ENCODE peak calls at places on chromosomes 13 and 19, in ten cellular contexts. One of them, this sample, is unnamed.

GRCh38 chr13:113364933-113365371 is 1.0 kb upstream of the GRTP1 start:
- DNase-seq in neural progenitor cell: no peak
- DNase-seq in dorsolateral prefrontal cortex: no peak
- DNase-seq in PC-3: no peak
- DNase-seq in thoracic aorta: no peak
- DNase-seq in CD8-positive, alpha-beta T cell: no peak
- DNase-seq in progenitor cell of endocrine pancreas: no peak
- DNase-seq in Calu3: no peak
- DNase-seq in foreskin fibroblast: no peak
- DNase-seq in uterus: peak; percentile 43
- DNase-seq in this sample: peak; percentile 23

GRCh38 chr19:7337380-7338194 is 11.2 kb upstream of the ARHGEF18 start:
- DNase-seq in neural progenitor cell: no peak
- DNase-seq in dorsolateral prefrontal cortex: no peak
- DNase-seq in PC-3: no peak
- DNase-seq in thoracic aorta: no peak
- DNase-seq in CD8-positive, alpha-beta T cell: no peak
- DNase-seq in progenitor cell of endocrine pancreas: no peak
- DNase-seq in Calu3: no peak
- DNase-seq in foreskin fibroblast: no peak
- DNase-seq in uterus: no peak
- DNase-seq in this sample: no peak

GRCh38 chr19:44548736-44549135 is 19.3 kb upstream of the CEACAM20 start:
- DNase-seq in neural progenitor cell: no peak
- DNase-seq in dorsolateral prefrontal cortex: no peak
- DNase-seq in PC-3: peak; percentile 15
- DNase-seq in thoracic aorta: no peak
- DNase-seq in CD8-positive, alpha-beta T cell: no peak
- DNase-seq in progenitor cell of endocrine pancreas: no peak
- DNase-seq in Calu3: no peak
- DNase-seq in foreskin fibroblast: peak; percentile 1
- DNase-seq in uterus: no peak
- DNase-seq in this sample: no peak

GRCh38 chr19:35345671-35346111 is 2.0 kb upstream of the FFAR1 start:
- DNase-seq in neural progenitor cell: no peak
- DNase-seq in dorsolateral prefrontal cortex: no peak
- DNase-seq in PC-3: no peak
- DNase-seq in thoracic aorta: no peak
- DNase-seq in CD8-positive, alpha-beta T cell: no peak
- DNase-seq in progenitor cell of endocrine pancreas: no peak
- DNase-seq in Calu3: no peak
- DNase-seq in foreskin fibroblast: no peak
- DNase-seq in uterus: no peak
- DNase-seq in this sample: no peak

GRCh38 chr19:2887391-2887914 is 13.3 kb upstream of the ZNF57 start:
- DNase-seq in neural progenitor cell: peak; percentile 66
- DNase-seq in dorsolateral prefrontal cortex: no peak
- DNase-seq in PC-3: peak; percentile 79
- DNase-seq in thoracic aorta: no peak
- DNase-seq in CD8-positive, alpha-beta T cell: no peak
- DNase-seq in progenitor cell of endocrine pancreas: no peak
- DNase-seq in Calu3: peak; percentile 13
- DNase-seq in foreskin fibroblast: peak; percentile 51
- DNase-seq in uterus: no peak
- DNase-seq in this sample: no peak

GRCh38 chr13:99215466-99215865 is 14.8 kb downstream of the UBAC2 start:
- DNase-seq in neural progenitor cell: no peak
- DNase-seq in dorsolateral prefrontal cortex: no peak
- DNase-seq in PC-3: no peak
- DNase-seq in thoracic aorta: no peak
- DNase-seq in CD8-positive, alpha-beta T cell: peak; percentile 34
- DNase-seq in progenitor cell of endocrine pancreas: no peak
- DNase-seq in Calu3: no peak
- DNase-seq in foreskin fibroblast: no peak
- DNase-seq in uterus: no peak
- DNase-seq in this sample: no peak

GRCh38 chr19:52748336-52748950 is 13.6 kb upstream of the ZNF611 start:
- DNase-seq in neural progenitor cell: peak; percentile 73
- DNase-seq in dorsolateral prefrontal cortex: no peak
- DNase-seq in PC-3: peak; percentile 67
- DNase-seq in thoracic aorta: no peak
- DNase-seq in CD8-positive, alpha-beta T cell: no peak
- DNase-seq in progenitor cell of endocrine pancreas: no peak
- DNase-seq in Calu3: no peak
- DNase-seq in foreskin fibroblast: peak; percentile 20
- DNase-seq in uterus: peak; percentile 38
- DNase-seq in this sample: no peak

GRCh38 chr13:83214452-83214851 is 667.8 kb downstream of the SLITRK1 start:
- DNase-seq in neural progenitor cell: no peak
- DNase-seq in dorsolateral prefrontal cortex: no peak
- DNase-seq in PC-3: no peak
- DNase-seq in thoracic aorta: no peak
- DNase-seq in CD8-positive, alpha-beta T cell: no peak
- DNase-seq in progenitor cell of endocrine pancreas: no peak
- DNase-seq in Calu3: no peak
- DNase-seq in foreskin fibroblast: no peak
- DNase-seq in uterus: no peak
- DNase-seq in this sample: no peak

GRCh38 chr19:29248332-29248844 is 35.4 kb upstream of the UQCRFS1 start:
- DNase-seq in neural progenitor cell: no peak
- DNase-seq in dorsolateral prefrontal cortex: no peak
- DNase-seq in PC-3: no peak
- DNase-seq in thoracic aorta: no peak
- DNase-seq in CD8-positive, alpha-beta T cell: no peak
- DNase-seq in progenitor cell of endocrine pancreas: no peak
- DNase-seq in Calu3: no peak
- DNase-seq in foreskin fibroblast: no peak
- DNase-seq in uterus: no peak
- DNase-seq in this sample: no peak

GRCh38 chr19:29247912-29248311 is 35.0 kb upstream of the UQCRFS1 start:
- DNase-seq in neural progenitor cell: no peak
- DNase-seq in dorsolateral prefrontal cortex: no peak
- DNase-seq in PC-3: no peak
- DNase-seq in thoracic aorta: no peak
- DNase-seq in CD8-positive, alpha-beta T cell: no peak
- DNase-seq in progenitor cell of endocrine pancreas: no peak
- DNase-seq in Calu3: no peak
- DNase-seq in foreskin fibroblast: no peak
- DNase-seq in uterus: no peak
- DNase-seq in this sample: no peak

GRCh38 chr19:29241324-29241723 is 28.4 kb upstream of the UQCRFS1 start:
- DNase-seq in neural progenitor cell: no peak
- DNase-seq in dorsolateral prefrontal cortex: no peak
- DNase-seq in PC-3: no peak
- DNase-seq in thoracic aorta: no peak
- DNase-seq in CD8-positive, alpha-beta T cell: no peak
- DNase-seq in progenitor cell of endocrine pancreas: no peak
- DNase-seq in Calu3: no peak
- DNase-seq in foreskin fibroblast: no peak
- DNase-seq in uterus: no peak
- DNase-seq in this sample: no peak

GRCh38 chr19:29245221-29245620 is 32.3 kb upstream of the UQCRFS1 start:
- DNase-seq in neural progenitor cell: no peak
- DNase-seq in dorsolateral prefrontal cortex: no peak
- DNase-seq in PC-3: no peak
- DNase-seq in thoracic aorta: no peak
- DNase-seq in CD8-positive, alpha-beta T cell: no peak
- DNase-seq in progenitor cell of endocrine pancreas: no peak
- DNase-seq in Calu3: no peak
- DNase-seq in foreskin fibroblast: no peak
- DNase-seq in uterus: no peak
- DNase-seq in this sample: no peak

GRCh38 chr19:29247051-29247450 is 34.1 kb upstream of the UQCRFS1 start:
- DNase-seq in neural progenitor cell: no peak
- DNase-seq in dorsolateral prefrontal cortex: no peak
- DNase-seq in PC-3: no peak
- DNase-seq in thoracic aorta: no peak
- DNase-seq in CD8-positive, alpha-beta T cell: no peak
- DNase-seq in progenitor cell of endocrine pancreas: no peak
- DNase-seq in Calu3: no peak
- DNase-seq in foreskin fibroblast: no peak
- DNase-seq in uterus: no peak
- DNase-seq in this sample: no peak
- TF ChIP-seq CTCF in neural progenitor cell: peak; percentile 36
- TF ChIP-seq CTCF in dorsolateral prefrontal cortex: no peak
- TF ChIP-seq CTCF in PC-3: no peak
- TF ChIP-seq CTCF in thoracic aorta: no peak
- TF ChIP-seq CTCF in CD8-positive, alpha-beta T cell: no peak
- TF ChIP-seq CTCF in progenitor cell of endocrine pancreas: peak; percentile 28
- TF ChIP-seq CTCF in Calu3: no peak
- TF ChIP-seq CTCF in foreskin fibroblast: no peak
- TF ChIP-seq CTCF in uterus: no peak
- TF ChIP-seq CTCF in this sample: no peak

DNA sequence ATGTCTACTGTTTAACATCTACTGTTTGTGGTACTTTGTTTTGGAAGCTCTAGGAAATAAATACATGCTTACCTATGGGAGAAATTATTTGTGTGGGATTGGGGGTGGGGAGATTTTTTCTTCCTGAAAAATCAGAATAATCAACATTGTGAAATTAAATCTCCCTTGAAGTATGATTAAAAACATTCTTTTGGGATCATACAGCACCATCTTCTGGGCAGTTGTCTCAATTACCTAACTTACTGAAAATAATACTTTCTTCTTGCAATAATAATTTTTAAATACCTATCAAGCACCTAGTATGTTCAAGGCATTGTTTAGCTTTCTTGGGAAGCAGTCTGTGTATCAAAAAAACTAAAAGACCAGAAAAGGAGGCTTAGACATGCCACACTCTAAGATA is 576.5 kb upstream of the ARGLU1 start:
- DNase-seq in neural progenitor cell: no peak
- DNase-seq in dorsolateral prefrontal cortex: no peak
- DNase-seq in PC-3: peak; percentile 12
- DNase-seq in thoracic aorta: no peak
- DNase-seq in CD8-positive, alpha-beta T cell: no peak
- DNase-seq in progenitor cell of endocrine pancreas: no peak
- DNase-seq in Calu3: no peak
- DNase-seq in foreskin fibroblast: no peak
- DNase-seq in uterus: no peak
- DNase-seq in this sample: no peak
- TF ChIP-seq CTCF in neural progenitor cell: peak; percentile 43
- TF ChIP-seq CTCF in dorsolateral prefrontal cortex: peak; percentile 13
- TF ChIP-seq CTCF in PC-3: peak; percentile 47
- TF ChIP-seq CTCF in thoracic aorta: no peak
- TF ChIP-seq CTCF in CD8-positive, alpha-beta T cell: no peak
- TF ChIP-seq CTCF in progenitor cell of endocrine pancreas: peak; percentile 27
- TF ChIP-seq CTCF in Calu3: no peak
- TF ChIP-seq CTCF in foreskin fibroblast: peak; percentile 23
- TF ChIP-seq CTCF in uterus: no peak
- TF ChIP-seq CTCF in this sample: no peak

GRCh38 chr13:23160241-23161175 is 20.3 kb upstream of the SGCG start:
- DNase-seq in neural progenitor cell: peak; percentile 53
- DNase-seq in dorsolateral prefrontal cortex: no peak
- DNase-seq in PC-3: peak; percentile 12
- DNase-seq in thoracic aorta: no peak
- DNase-seq in CD8-positive, alpha-beta T cell: no peak
- DNase-seq in progenitor cell of endocrine pancreas: peak; percentile 11
- DNase-seq in Calu3: no peak
- DNase-seq in foreskin fibroblast: no peak
- DNase-seq in uterus: no peak
- DNase-seq in this sample: peak; percentile 64
- TF ChIP-seq CTCF in neural progenitor cell: no peak
- TF ChIP-seq CTCF in dorsolateral prefrontal cortex: peak; percentile 6
- TF ChIP-seq CTCF in PC-3: peak; percentile 43
- TF ChIP-seq CTCF in thoracic aorta: no peak
- TF ChIP-seq CTCF in CD8-positive, alpha-beta T cell: no peak
- TF ChIP-seq CTCF in progenitor cell of endocrine pancreas: no peak
- TF ChIP-seq CTCF in Calu3: no peak
- TF ChIP-seq CTCF in foreskin fibroblast: no peak
- TF ChIP-seq CTCF in uterus: no peak
- TF ChIP-seq CTCF in this sample: no peak

GRCh38 chr19:28980236-28980868 is 232.6 kb downstream of the UQCRFS1 start:
- DNase-seq in neural progenitor cell: no peak
- DNase-seq in dorsolateral prefrontal cortex: no peak
- DNase-seq in PC-3: no peak
- DNase-seq in thoracic aorta: no peak
- DNase-seq in CD8-positive, alpha-beta T cell: no peak
- DNase-seq in progenitor cell of endocrine pancreas: no peak
- DNase-seq in Calu3: peak; percentile 67
- DNase-seq in foreskin fibroblast: peak; percentile 18
- DNase-seq in uterus: no peak
- DNase-seq in this sample: no peak

GRCh38 chr19:28981994-28982393 is 231.0 kb downstream of the UQCRFS1 start:
- DNase-seq in neural progenitor cell: no peak
- DNase-seq in dorsolateral prefrontal cortex: no peak
- DNase-seq in PC-3: no peak
- DNase-seq in thoracic aorta: no peak
- DNase-seq in CD8-positive, alpha-beta T cell: no peak
- DNase-seq in progenitor cell of endocrine pancreas: no peak
- DNase-seq in Calu3: no peak
- DNase-seq in foreskin fibroblast: no peak
- DNase-seq in uterus: no peak
- DNase-seq in this sample: no peak

GRCh38 chr19:28972144-28972543 is 240.8 kb downstream of the UQCRFS1 start:
- DNase-seq in neural progenitor cell: no peak
- DNase-seq in dorsolateral prefrontal cortex: no peak
- DNase-seq in PC-3: no peak
- DNase-seq in thoracic aorta: no peak
- DNase-seq in CD8-positive, alpha-beta T cell: no peak
- DNase-seq in progenitor cell of endocrine pancreas: no peak
- DNase-seq in Calu3: no peak
- DNase-seq in foreskin fibroblast: no peak
- DNase-seq in uterus: no peak
- DNase-seq in this sample: no peak

GRCh38 chr19:28977826-28978225 is 235.1 kb downstream of the UQCRFS1 start:
- DNase-seq in neural progenitor cell: peak; percentile 35
- DNase-seq in dorsolateral prefrontal cortex: no peak
- DNase-seq in PC-3: no peak
- DNase-seq in thoracic aorta: no peak
- DNase-seq in CD8-positive, alpha-beta T cell: no peak
- DNase-seq in progenitor cell of endocrine pancreas: no peak
- DNase-seq in Calu3: no peak
- DNase-seq in foreskin fibroblast: no peak
- DNase-seq in uterus: no peak
- DNase-seq in this sample: peak; percentile 43
- TF ChIP-seq CTCF in neural progenitor cell: peak; percentile 55
- TF ChIP-seq CTCF in dorsolateral prefrontal cortex: no peak
- TF ChIP-seq CTCF in PC-3: no peak
- TF ChIP-seq CTCF in thoracic aorta: no peak
- TF ChIP-seq CTCF in CD8-positive, alpha-beta T cell: no peak
- TF ChIP-seq CTCF in progenitor cell of endocrine pancreas: peak; percentile 34
- TF ChIP-seq CTCF in Calu3: no peak
- TF ChIP-seq CTCF in foreskin fibroblast: peak; percentile 11
- TF ChIP-seq CTCF in uterus: no peak
- TF ChIP-seq CTCF in this sample: peak; percentile 53

DNA sequence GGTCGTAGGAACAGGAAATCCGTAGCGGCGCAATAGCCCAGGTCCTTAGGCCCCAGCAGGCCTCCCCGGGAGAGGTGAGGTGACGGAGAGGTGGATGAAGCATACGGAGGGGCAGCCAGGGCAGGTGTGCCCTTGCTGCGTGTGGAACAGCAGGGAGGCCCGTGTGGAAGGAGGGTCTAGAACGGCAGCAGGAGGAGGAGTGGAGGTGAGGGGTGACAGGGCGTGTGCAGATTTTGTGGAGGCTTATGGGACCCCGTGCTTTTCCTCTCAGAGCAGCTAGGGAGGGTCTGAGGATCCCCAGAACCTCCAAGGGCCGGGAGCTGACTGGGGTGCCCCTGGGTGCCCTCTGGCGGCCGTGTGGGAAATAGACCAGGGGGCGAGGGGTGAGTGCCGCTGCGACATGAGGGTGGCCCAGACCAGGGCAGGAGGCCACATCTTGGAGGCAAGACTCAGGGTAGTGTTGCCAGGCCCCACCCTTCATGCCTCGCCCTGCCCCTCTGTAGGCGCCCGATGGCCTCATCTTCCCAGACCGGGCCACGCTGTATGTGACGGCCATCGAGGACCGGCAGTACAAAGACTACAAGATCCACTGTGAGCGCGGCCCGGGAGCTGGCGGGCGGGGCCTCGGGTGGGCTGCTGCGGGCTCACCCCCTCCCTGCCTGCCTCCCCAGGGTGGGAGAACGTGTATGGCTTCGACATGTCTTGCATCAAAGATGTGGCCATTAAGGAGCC is 5.0 kb upstream of the ADM5 start:
- DNase-seq in neural progenitor cell: peak; percentile 42
- DNase-seq in dorsolateral prefrontal cortex: no peak
- DNase-seq in PC-3: peak; percentile 35
- DNase-seq in thoracic aorta: no peak
- DNase-seq in CD8-positive, alpha-beta T cell: no peak
- DNase-seq in progenitor cell of endocrine pancreas: no peak
- DNase-seq in Calu3: peak; percentile 65
- DNase-seq in foreskin fibroblast: no peak
- DNase-seq in uterus: no peak
- DNase-seq in this sample: no peak
- TF ChIP-seq CTCF in neural progenitor cell: peak; percentile 48
- TF ChIP-seq CTCF in dorsolateral prefrontal cortex: no peak
- TF ChIP-seq CTCF in PC-3: peak; percentile 70
- TF ChIP-seq CTCF in thoracic aorta: peak; percentile 21
- TF ChIP-seq CTCF in CD8-positive, alpha-beta T cell: no peak
- TF ChIP-seq CTCF in progenitor cell of endocrine pancreas: peak; percentile 38
- TF ChIP-seq CTCF in Calu3: peak; percentile 93
- TF ChIP-seq CTCF in foreskin fibroblast: peak; percentile 33
- TF ChIP-seq CTCF in uterus: no peak
- TF ChIP-seq CTCF in this sample: peak; percentile 29